ENCODE peak calls at places on chromosome 19, in ten cellular contexts. M is spleen; C is CD8-positive, alpha-beta memory T cell; H is GM23338; X is CD4-positive, CD25-positive, alpha-beta regulatory T cell; Q is CD8-positive, alpha-beta T cell; O is testis; E is heart right ventricle; P is heart left ventricle; S is cardiac muscle cell. I is an unnamed sample. For H3K4me1, the result is how much of the 10 kb centered on the place peaks cover.

GRCh38 chr19:6970478-6970877 is 50.8 kb downstream of the MBD3L2B start:
- DNase-seq in C (no peak), H (no peak), P (no peak), O (no peak), E (no peak), S (no peak), Q (no peak), X (no peak), M (no peak), I (no peak)

GRCh38 chr19:58406818-58407657 is 1.4 kb upstream of the ZNF584 start:
- DNase-seq in H (peak), X (no peak), S (no peak), P (no peak), C (no peak), E (no peak), O (no peak), Q (no peak), M (no peak), I (no peak)

GRCh38 chr19:48754950-48755645 is at the start of gene FGF21:
- DNase-seq in Q (no peak), O (no peak), X (no peak), H (peak), E (no peak), M (no peak), P (no peak), C (no peak), S (no peak), I (no peak)

GRCh38 chr19:14089662-14090508 is 666 bp downstream of the SAMD1 start:
- DNase-seq in M (peak), X (peak), O (no peak), P (no peak), S (peak), H (peak), E (peak), C (peak), Q (peak), I (peak)

GRCh38 chr19:55461974-55462628 is 659 bp upstream of the ISOC2 start:
- DNase-seq in X (no peak), Q (no peak), O (no peak), H (no peak), S (peak), M (no peak), E (no peak), P (no peak), C (no peak), I (peak)

GRCh38 chr19:4908311-4908710 is 990 bp upstream of the UHRF1 start:
- DNase-seq in H (peak), M (no peak), C (no peak), Q (no peak), S (no peak), X (no peak), O (no peak), P (no peak), E (no peak), I (no peak)

GRCh38 chr19:31054430-31054829 is 294.8 kb downstream of the TSHZ3 start:
- DNase-seq in O (peak), S (peak), X (peak), C (peak), Q (no peak), M (peak), P (peak), E (no peak), H (peak), I (peak)

GRCh38 chr19:7657047-7657779 is 11.6 kb upstream of the RETN start:
- DNase-seq in P (no peak), Q (no peak), X (no peak), S (peak), M (no peak), E (no peak), O (no peak), C (no peak), H (no peak), I (no peak)

GRCh38 chr19:51029718-51030117 is 3.3 kb upstream of the KLK11 start:
- DNase-seq in H (peak), P (no peak), M (no peak), S (no peak), X (no peak), C (no peak), E (no peak), O (peak), Q (no peak), I (no peak)

GRCh38 chr19:38592940-38593339 is 24.8 kb downstream of the MAP4K1 start:
- DNase-seq in Q (no peak), C (no peak), E (no peak), H (peak), M (no peak), S (no peak), P (no peak), O (no peak), X (no peak), I (no peak)

GRCh38 chr19:3720533-3720917 is 12.3 kb downstream of the TJP3 start:
- DNase-seq in X (no peak), S (no peak), E (no peak), C (no peak), O (no peak), M (no peak), Q (no peak), P (no peak), H (peak), I (peak)

GRCh38 chr19:31149306-31149975 is 199.8 kb downstream of the TSHZ3 start:
- DNase-seq in P (no peak), S (no peak), Q (no peak), C (no peak), X (no peak), O (no peak), E (no peak), H (no peak), M (no peak), I (no peak)

GRCh38 chr19:42313096-42313839 is at the start of gene TMEM145:
- DNase-seq in S (peak), P (no peak), E (no peak), Q (no peak), H (peak), O (peak), M (no peak), X (peak), C (no peak), I (peak)

GRCh38 chr19:17611462-17612244 is 56.2 kb downstream of the COLGALT1 start:
- DNase-seq in P (no peak), Q (no peak), O (no peak), X (no peak), M (no peak), E (no peak), H (no peak), S (no peak), C (no peak), I (no peak)

GRCh38 chr19:43798546-43799409 is 3.5 kb downstream of the LYPD5 start:
- DNase-seq in S (peak), O (no peak), M (peak), Q (peak), E (no peak), H (peak), C (peak), X (no peak), P (no peak), I (peak)

GRCh38 chr19:29016353-29016752 is 196.6 kb downstream of the UQCRFS1 start:
- DNase-seq in C (no peak), P (no peak), M (no peak), E (no peak), X (no peak), O (no peak), H (no peak), Q (no peak), S (no peak), I (no peak)

GRCh38 chr19:52662631-52663030 is 24.5 kb upstream of the ZNF83 start:
- DNase-seq in C (no peak), Q (no peak), E (no peak), H (no peak), O (no peak), M (no peak), P (no peak), S (no peak), X (no peak), I (no peak)

GRCh38 chr19:47094557-47095517 is 18.7 kb downstream of the ZC3H4 start:
- DNase-seq in O (no peak), H (no peak), C (no peak), M (peak), S (no peak), Q (peak), P (no peak), E (no peak), X (peak), I (peak)

GRCh38 chr19:4896372-4896771 is 6.3 kb downstream of the ARRDC5 start:
- DNase-seq in O (no peak), Q (no peak), H (no peak), C (no peak), M (no peak), P (no peak), X (no peak), E (no peak), S (peak), I (no peak)

GRCh38 chr19:15332311-15332996 is at the start of gene BRD4:
- DNase-seq in E (peak), S (peak), M (peak), P (peak), C (peak), O (peak), X (peak), Q (peak), H (peak), I (peak)

GRCh38 chr19:49599378-49600298 is 8.7 kb downstream of the PRR12 start:
- DNase-seq in P (no peak), S (no peak), E (no peak), C (no peak), H (no peak), X (no peak), M (no peak), Q (no peak), O (no peak), I (no peak)

GRCh38 chr19:32404213-32404938 is 1.2 kb upstream of the DPY19L3 start:
- DNase-seq in Q (no peak), P (no peak), E (no peak), S (peak), C (no peak), M (peak), X (no peak), H (peak), O (no peak), I (no peak)

GRCh38 chr19:342128-342455 is 2.5 kb downstream of the MIER2 start:
- DNase-seq in Q (no peak), O (no peak), S (no peak), E (no peak), P (no peak), H (no peak), M (no peak), X (no peak), C (no peak), I (no peak)

GRCh38 chr19:41226874-41227390 is 7.9 kb downstream of the AXL start:
- DNase-seq in P (no peak), H (no peak), X (no peak), C (no peak), M (no peak), S (no peak), Q (no peak), O (no peak), E (no peak), I (no peak)

GRCh38 chr19:17294051-17294891 is 9.0 kb downstream of the ABHD8 start:
- DNase-seq in S (no peak), O (peak), C (peak), E (peak), M (peak), P (no peak), Q (no peak), H (peak), X (no peak), I (no peak)

GRCh38 chr19:33499671-33500506 is 21.7 kb downstream of the PEPD start:
- DNase-seq in C (no peak), P (no peak), E (no peak), M (peak), X (no peak), S (no peak), H (no peak), O (no peak), Q (no peak), I (no peak)

GRCh38 chr19:44685877-44686276 is 13.1 kb upstream of the CEACAM16 start:
- DNase-seq in Q (no peak), P (no peak), S (peak), X (no peak), M (no peak), H (no peak), E (no peak), O (no peak), C (no peak), I (no peak)

GRCh38 chr19:48962849-48963165 is 2.3 kb upstream of the FTL start:
- DNase-seq in E (no peak), H (peak), P (no peak), Q (no peak), X (no peak), C (no peak), M (no peak), S (no peak), O (no peak), I (no peak)

GRCh38 chr19:20664917-20665781 is 3.8 kb upstream of the ZNF626 start:
- DNase-seq in P (peak), S (peak), M (no peak), E (peak), C (no peak), X (no peak), O (peak), Q (no peak), H (peak), I (no peak)

GRCh38 chr19:47891622-47891922 is 5.5 kb upstream of the SULT2A1 start:
- DNase-seq in H (no peak), M (no peak), Q (no peak), S (no peak), O (no peak), E (no peak), P (no peak), C (no peak), X (no peak), I (no peak)

GRCh38 chr19:12484371-12485322 is at the start of gene ZNF709:
- DNase-seq in S (peak), M (peak), E (peak), Q (peak), O (peak), X (peak), P (peak), C (peak), H (peak), I (peak)

GRCh38 chr19:16655727-16656126 is 4.2 kb downstream of the SMIM7 start:
- DNase-seq in O (no peak), E (no peak), C (no peak), H (no peak), M (no peak), Q (no peak), X (no peak), S (no peak), P (no peak), I (no peak)

GRCh38 chr19:898663-899062 is 5.4 kb downstream of the RNU6-9 start:
- DNase-seq in Q (no peak), O (peak), H (peak), M (peak), E (no peak), P (no peak), S (no peak), C (no peak), X (no peak), I (no peak)

GRCh38 chr19:5103061-5103701 is 134.3 kb downstream of the KDM4B start:
- DNase-seq in H (no peak), C (no peak), M (no peak), X (no peak), E (peak), S (peak), Q (no peak), P (peak), O (peak), I (no peak)

GRCh38 chr19:6279931-6280591 is at the start of gene MLLT1:
- DNase-seq in H (peak), X (peak), E (peak), C (peak), Q (peak), O (peak), S (peak), P (peak), M (peak), I (peak)

GRCh38 chr19:16330368-16330801 is 5.8 kb downstream of the KLF2 start:
- DNase-seq in C (peak), X (peak), M (peak), Q (peak), E (peak), S (peak), O (peak), H (no peak), P (peak), I (peak)

GRCh38 chr19:10353793-10354391 is 14.5 kb upstream of the ICAM3 start:
- DNase-seq in M (no peak), E (peak), H (peak), Q (no peak), C (peak), O (peak), X (peak), P (peak), S (peak), I (no peak)

GRCh38 chr19:941292-942132 is 15.7 kb downstream of the ARID3A start:
- DNase-seq in E (no peak), H (no peak), O (no peak), P (no peak), Q (no peak), C (no peak), M (no peak), S (no peak), X (no peak), I (no peak)

GRCh38 chr19:39967561-39967960 is 3.4 kb upstream of the PSMC4 start:
- DNase-seq in P (no peak), C (no peak), H (no peak), Q (no peak), X (no peak), O (no peak), E (no peak), S (no peak), M (no peak), I (no peak)
- H3K4me1 ChIP-seq in P (under half), C (under half), H (under half), Q (under half), X (under half), O (under half), E (under half), S (under half), M (under half), I (under half)

DNA sequence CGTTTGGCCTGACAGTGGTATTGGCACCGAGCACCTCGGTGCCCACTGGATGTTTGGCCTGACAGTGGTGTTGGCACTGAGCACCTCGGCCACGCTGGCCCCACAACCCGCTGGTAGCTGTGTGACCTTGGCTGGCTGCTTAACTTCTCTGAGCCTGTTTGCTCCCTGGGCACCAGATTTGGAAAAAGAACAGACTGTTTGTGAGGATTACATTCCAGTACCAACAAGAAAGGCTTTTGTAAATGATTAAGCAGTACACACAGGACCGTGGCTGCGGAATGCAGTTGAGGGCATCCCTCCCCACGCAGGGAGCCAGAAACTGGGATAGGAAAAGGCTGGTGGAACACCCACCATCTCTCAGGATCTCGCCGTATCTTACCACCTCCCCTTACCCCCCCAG is 31.9 kb downstream of the SLC25A42 start:
- DNase-seq in X (no peak), M (no peak), E (no peak), P (no peak), H (no peak), C (no peak), O (no peak), S (no peak), Q (no peak), I (no peak)
- H3K27ac ChIP-seq in X (no peak), M (no peak), E (no peak), P (no peak), H (no peak), C (no peak), O (no peak), S (no peak), Q (no peak), I (no peak)

DNA sequence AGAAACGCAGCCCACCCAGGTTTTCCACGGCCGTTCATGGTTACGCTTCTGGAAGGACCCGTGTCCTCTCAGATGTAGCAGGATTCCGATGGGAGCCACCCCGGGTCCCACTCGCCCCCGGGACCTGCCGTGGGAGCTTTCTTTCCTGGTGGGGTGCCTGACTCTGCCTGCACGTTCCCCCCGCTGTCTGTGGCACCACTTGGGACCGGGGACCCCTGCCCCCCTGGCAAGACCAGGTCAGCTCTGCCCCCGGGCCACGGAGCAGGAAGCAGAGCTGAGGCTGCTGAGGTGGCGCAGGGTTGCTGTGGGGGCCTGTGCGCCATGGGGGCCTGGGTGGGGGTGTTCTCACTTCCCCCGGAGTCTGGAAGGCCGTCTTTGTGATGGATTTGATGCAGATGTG is 12.1 kb downstream of the CSNK1G2 start:
- DNase-seq in M (no peak), Q (no peak), O (no peak), H (no peak), P (no peak), C (no peak), S (no peak), E (no peak), X (no peak), I (no peak)
- H3K4me1 ChIP-seq in M (half or more), Q (under half), O (under half), H (under half), P (under half), C (under half), S (under half), E (under half), X (under half), I (under half)

GRCh38 chr19:45976180-45976579 is 2.5 kb upstream of the NOVA2 start:
- DNase-seq in S (peak), X (no peak), P (no peak), C (no peak), M (no peak), Q (no peak), E (no peak), H (peak), O (no peak), I (no peak)
- H3K27ac ChIP-seq in S (no peak), X (no peak), P (no peak), C (no peak), M (no peak), Q (no peak), E (no peak), H (no peak), O (no peak), I (no peak)

GRCh38 chr19:19458110-19458816 is 52.8 kb downstream of the GATAD2A start:
- DNase-seq in M (peak), Q (no peak), P (no peak), O (no peak), X (no peak), E (no peak), S (no peak), C (no peak), H (no peak), I (no peak)
- H3K4me1 ChIP-seq in M (half or more), Q (half or more), P (half or more), O (under half), X (half or more), E (half or more), S (under half), C (half or more), H (under half), I (under half)

DNA sequence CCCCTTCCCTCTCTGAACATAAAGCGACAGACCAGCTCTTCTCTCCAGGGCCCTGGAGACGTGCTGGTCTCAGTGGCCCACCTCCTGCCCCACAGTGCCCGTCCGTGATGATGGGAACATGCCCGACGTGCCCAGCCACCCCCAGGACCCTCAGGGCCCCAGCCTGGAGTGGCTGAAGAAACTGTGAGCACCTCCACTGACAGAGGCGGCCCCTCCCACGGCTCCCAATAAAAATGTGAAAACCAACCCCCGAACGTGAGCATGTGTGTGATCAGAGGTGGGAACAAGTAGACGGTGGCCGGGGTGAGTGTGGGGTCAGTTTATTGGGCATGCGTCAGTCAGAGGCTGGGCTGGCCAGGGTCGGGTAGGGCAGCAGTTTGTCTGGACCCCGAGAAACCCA is 4.1 kb downstream of the NDUFA3 start:
- DNase-seq in X (no peak), P (no peak), C (no peak), S (no peak), E (no peak), O (no peak), Q (no peak), H (no peak), M (peak), I (no peak)
- H3K27ac ChIP-seq in X (no peak), P (no peak), C (no peak), S (no peak), E (no peak), O (no peak), Q (no peak), H (no peak), M (no peak), I (no peak)